ENCODE peak calls at places on chromosomes 16 and 17, in four cellular contexts. F, K, W and X are unnamed samples.
A peak's percentile ranks its signal among the peaks of the same experiment; 100 is the strongest.

GRCh38 chr17:78709688-78710290 is 72.3 kb downstream of the CYTH1 start:
- DNase-seq in F (no peak), K (no peak), W (no peak), X (no peak)

GRCh38 chr17:79852748-79853147 is 13.5 kb upstream of the CBX4 start:
- DNase-seq in F (no peak), K (no peak), W (no peak), X (no peak)

GRCh38 chr16:53065436-53066165 is 10.8 kb downstream of the CHD9 start:
- DNase-seq in F (no peak), K (no peak), W (no peak), X (no peak)

GRCh38 chr16:12199524-12199923 is 223.0 kb downstream of the SNX29 start:
- DNase-seq in F (no peak), K (peak; percentile 67), W (no peak), X (no peak)

GRCh38 chr16:28609631-28610594 is at the start of gene SULT1A1:
- DNase-seq in F (no peak), K (peak; percentile 93), W (peak; percentile 53), X (no peak)

GRCh38 chr16:70561623-70562022 is 38.0 kb downstream of the SF3B3 start:
- DNase-seq in F (no peak), K (no peak), W (no peak), X (no peak)

GRCh38 chr17:75154195-75155106 is at the start of gene JPT1:
- DNase-seq in F (peak; percentile 97), K (peak; percentile 99), W (peak; percentile 99), X (peak; percentile 99)

GRCh38 chr17:17495448-17496188 is 577 bp downstream of the RASD1 start:
- DNase-seq in F (no peak), K (no peak), W (no peak), X (no peak)

GRCh38 chr16:64412578-64413280 is 709.1 kb downstream of the CDH11 start:
- DNase-seq in F (no peak), K (no peak), W (no peak), X (no peak)

GRCh38 chr17:65312718-65313382 is 175.7 kb downstream of the RGS9 start:
- DNase-seq in F (no peak), K (no peak), W (no peak), X (no peak)

GRCh38 chr16:12975766-12976165 is 74.4 kb downstream of the SHISA9 start:
- DNase-seq in F (no peak), K (no peak), W (no peak), X (no peak)

GRCh38 chr17:7750321-7750821 is 32.8 kb downstream of the DNAH2 start:
- DNase-seq in F (no peak), K (no peak), W (no peak), X (no peak)

GRCh38 chr16:38941-39892 is 14.2 kb downstream of the POLR3K start:
- DNase-seq in F (peak; percentile 79), K (no peak), W (no peak), X (no peak)

GRCh38 chr17:80364091-80364691 is 50.8 kb upstream of the ENDOV start:
- DNase-seq in F (no peak), K (peak; percentile 20), W (no peak), X (peak; percentile 38)

GRCh38 chr16:8753411-8754054 is 43.9 kb downstream of the TMEM186 start:
- DNase-seq in F (no peak), K (no peak), W (no peak), X (no peak)

GRCh38 chr16:70416748-70417616 is 21.9 kb downstream of the ST3GAL2 start:
- DNase-seq in F (no peak), K (peak; percentile 58), W (peak; percentile 42), X (no peak)

GRCh38 chr17:9522074-9522473 is 53.5 kb downstream of the STX8 start:
- DNase-seq in F (no peak), K (peak; percentile 44), W (no peak), X (peak; percentile 31)

GRCh38 chr17:1803280-1803679 is 26.4 kb downstream of the SMYD4 start:
- DNase-seq in F (no peak), K (no peak), W (no peak), X (no peak)

GRCh38 chr17:40963838-40964237 is 2.9 kb downstream of the KRT39 start:
- DNase-seq in F (no peak), K (no peak), W (peak; percentile 42), X (peak; percentile 37)

GRCh38 chr16:56728027-56728426 is 1.9 kb upstream of the NUP93 start:
- DNase-seq in F (no peak), K (no peak), W (no peak), X (no peak)

GRCh38 chr17:43175213-43176118 is 4.5 kb downstream of the NBR1 start:
- DNase-seq in F (no peak), K (peak; percentile 67), W (no peak), X (no peak)

GRCh38 chr16:49473131-49473530 is 99.5 kb downstream of the C16orf78 start:
- DNase-seq in F (no peak), K (no peak), W (no peak), X (no peak)

GRCh38 chr17:61324540-61324868 is 75.1 kb upstream of the TBX2 start:
- DNase-seq in F (no peak), K (peak; percentile 49), W (no peak), X (no peak)

DNA sequence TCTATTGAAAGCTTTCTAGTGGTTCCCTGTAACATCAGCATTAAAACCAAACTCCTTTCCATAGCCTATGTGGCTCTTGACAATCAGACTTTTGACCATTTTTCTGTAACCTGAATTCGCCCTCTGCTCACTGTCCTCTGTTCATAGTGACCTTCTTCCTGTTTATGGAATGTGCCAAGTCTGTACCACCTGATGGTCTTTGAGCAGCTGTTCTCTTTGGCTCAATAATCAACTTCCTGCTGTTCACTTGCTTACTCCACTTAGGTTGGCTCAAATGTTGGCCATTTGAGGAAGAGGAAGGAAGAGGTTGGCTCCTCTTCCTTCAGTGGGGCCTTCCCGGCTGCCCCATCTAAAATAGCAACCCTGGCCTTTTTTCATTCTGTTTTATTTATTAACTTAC is 251.5 kb downstream of the CA10 start:
- DNase-seq in F (no peak), K (no peak), W (no peak), X (no peak)
- TF ChIP-seq CHD4 in F (no peak), K (no peak), W (no peak), X (no peak)

GRCh38 chr16:31427441-31428276 is 501 bp downstream of the COX6A2 start:
- DNase-seq in F (no peak), K (no peak), W (peak; percentile 89), X (no peak)
- TF ChIP-seq CHD4 in F (no peak), K (no peak), W (no peak), X (no peak)

DNA sequence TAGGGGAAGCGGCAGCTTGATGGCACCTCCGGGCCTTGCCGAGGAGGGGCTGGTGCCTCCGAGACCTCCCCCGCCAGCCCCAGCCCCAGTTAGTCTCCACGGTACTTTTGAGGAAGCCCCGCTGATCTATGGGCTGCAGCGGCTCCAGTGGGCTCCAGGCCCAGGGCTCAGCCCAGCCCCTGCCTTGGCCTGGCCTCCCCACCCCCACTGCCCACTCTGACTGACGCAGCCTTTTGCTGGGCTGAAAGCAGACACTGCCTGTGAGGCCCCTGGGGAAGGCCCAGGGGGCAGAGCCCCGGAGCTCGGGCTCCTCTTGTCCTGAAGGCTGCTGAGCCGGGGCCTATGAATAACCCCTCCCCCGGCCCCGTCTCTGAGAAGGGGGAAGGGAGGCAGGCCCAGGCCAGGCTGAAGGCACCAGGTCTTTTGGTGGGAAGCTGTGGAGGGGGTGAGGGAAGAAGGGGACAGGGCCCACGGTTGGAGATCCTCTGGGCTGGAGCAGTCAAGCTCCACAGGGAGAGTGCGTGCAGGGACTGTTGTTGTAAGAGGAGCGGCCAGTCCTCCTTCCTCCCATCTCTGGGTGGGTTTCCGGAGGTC is 7.5 kb upstream of the SMTNL2 start:
- DNase-seq in F (no peak), K (peak; percentile 52), W (no peak), X (no peak)
- TF ChIP-seq CHD4 in F (no peak), K (no peak), W (no peak), X (no peak)

GRCh38 chr16:1763521-1764511 is 7.5 kb downstream of the NME3 start:
- DNase-seq in F (no peak), K (no peak), W (peak; percentile 98), X (no peak)
- TF ChIP-seq CHD4 in F (no peak), K (no peak), W (no peak), X (no peak)

GRCh38 chr17:44382917-44383316 is 6.5 kb downstream of the ITGA2B start:
- DNase-seq in F (no peak), K (no peak), W (no peak), X (no peak)

GRCh38 chr17:44383363-44383762 is 6.1 kb downstream of the ITGA2B start:
- DNase-seq in F (no peak), K (no peak), W (no peak), X (no peak)

GRCh38 chr17:44384281-44384822 is 5.1 kb downstream of the ITGA2B start:
- DNase-seq in F (no peak), K (no peak), W (no peak), X (no peak)

GRCh38 chr17:44384823-44385286 is 4.6 kb downstream of the ITGA2B start:
- DNase-seq in F (no peak), K (no peak), W (no peak), X (no peak)

DNA sequence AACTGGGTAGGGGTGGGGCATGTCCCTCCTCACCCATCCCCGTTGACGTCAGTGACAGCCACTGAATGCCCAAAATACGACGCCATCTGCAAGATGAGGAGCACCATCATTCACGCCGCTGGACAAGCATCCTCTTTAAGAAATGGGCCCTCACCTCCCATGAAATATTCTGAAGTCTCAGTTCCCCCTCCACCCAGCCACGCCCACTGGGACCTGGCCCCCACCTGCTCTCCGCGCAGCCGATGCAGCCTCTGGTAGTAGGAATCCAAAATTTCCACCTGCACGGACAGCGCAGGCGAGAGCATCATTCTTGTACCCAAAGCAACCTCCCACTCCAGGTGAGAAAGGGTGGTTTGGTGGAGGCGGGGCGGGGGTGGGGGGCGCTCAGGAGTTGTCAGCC is 5.6 kb downstream of the ITGA2B start:
- DNase-seq in F (no peak), K (no peak), W (no peak), X (no peak)
- TF ChIP-seq CHD4 in F (no peak), K (no peak), W (no peak), X (no peak)

GRCh38 chr17:48725005-48725293 is 2.0 kb downstream of the PRAC2 start:
- DNase-seq in F (no peak), K (no peak), W (no peak), X (no peak)
- TF ChIP-seq CHD4 in F (no peak), K (no peak), W (no peak), X (no peak)